ENCODE peak calls at places on chromosomes 13 and 19, in eight cellular contexts. F, Y, Q, W, A, B, N and D are unnamed samples.

GRCh38 chr19:11921852-11922495 is 2.9 kb upstream of the ZNF700 start:
- DNase-seq in F (no peak), B (no peak), N (no peak), Y (no peak), W (no peak), Q (no peak), A (no peak), D (no peak)

GRCh38 chr13:110108348-110109139 is 198.4 kb downstream of the COL4A1 start:
- DNase-seq in A (peak; percentile 70), F (no peak), N (no peak), B (no peak), Y (peak; percentile 73), Q (peak; percentile 34), W (no peak), D (peak; percentile 81)

GRCh38 chr19:43563816-43564215 is 11.5 kb downstream of the XRCC1 start:
- DNase-seq in W (no peak), Q (no peak), A (no peak), N (no peak), F (no peak), Y (no peak), B (no peak), D (no peak)

GRCh38 chr19:3313199-3313575 is 53.2 kb upstream of the NFIC start:
- DNase-seq in Y (no peak), F (no peak), Q (no peak), N (no peak), W (no peak), B (no peak), A (no peak), D (no peak)

GRCh38 chr19:19655641-19656343 is 7.7 kb downstream of the ATP13A1 start:
- DNase-seq in N (no peak), W (no peak), B (no peak), Y (no peak), F (no peak), A (no peak), Q (no peak), D (no peak)

GRCh38 chr13:31431722-31432137 is 232.0 kb downstream of the B3GLCT start:
- DNase-seq in F (peak; percentile 12), B (peak; percentile 52), Y (peak; percentile 18), W (peak; percentile 4), N (peak; percentile 15), Q (peak; percentile 68), A (peak; percentile 77), D (no peak)

GRCh38 chr13:100428966-100429365 is 159.6 kb downstream of the GGACT start:
- DNase-seq in Q (no peak), Y (no peak), N (no peak), A (no peak), W (no peak), F (no peak), B (no peak), D (no peak)

GRCh38 chr19:19642506-19643157 is 825 bp downstream of the GMIP start:
- DNase-seq in F (no peak), N (peak; percentile 25), Q (peak; percentile 60), A (no peak), B (peak; percentile 54), Y (no peak), W (no peak), D (no peak)

GRCh38 chr19:18396471-18397241 is 766 bp downstream of the LRRC25 start:
- DNase-seq in Y (no peak), A (no peak), B (no peak), N (no peak), W (no peak), F (no peak), Q (no peak), D (no peak)

GRCh38 chr13:51044023-51044665 is 66.9 kb downstream of the C13orf42 start:
- DNase-seq in N (no peak), Y (no peak), A (peak; percentile 37), F (no peak), B (no peak), W (no peak), Q (no peak), D (no peak)

GRCh38 chr13:83881917-83882625 is at the start of gene SLITRK1:
- DNase-seq in Q (peak; percentile 29), Y (peak; percentile 75), B (no peak), N (no peak), F (no peak), A (peak; percentile 96), W (peak; percentile 1), D (no peak)

GRCh38 chr19:48999481-49000325 is 6.0 kb downstream of the RUVBL2 start:
- DNase-seq in Y (peak; percentile 15), A (peak; percentile 92), B (peak; percentile 69), F (no peak), Q (peak; percentile 76), N (peak; percentile 58), W (peak; percentile 67), D (no peak)

GRCh38 chr13:109651854-109652253 is 134.5 kb downstream of the IRS2 start:
- DNase-seq in B (no peak), A (no peak), N (no peak), W (no peak), Q (no peak), F (no peak), Y (no peak), D (no peak)

GRCh38 chr13:113413898-113414282 is 39.4 kb downstream of the ADPRHL1 start:
- DNase-seq in F (no peak), B (no peak), N (no peak), A (no peak), Q (no peak), Y (no peak), W (no peak), D (no peak)

GRCh38 chr19:54430306-54431254 is 15.3 kb downstream of the TTYH1 start:
- DNase-seq in Y (peak; percentile 52), Q (peak; percentile 51), F (peak; percentile 42), A (peak; percentile 83), B (peak; percentile 51), N (no peak), W (peak; percentile 26), D (no peak)

GRCh38 chr13:33231339-33231738 is 54.2 kb downstream of the STARD13 start:
- DNase-seq in A (no peak), Q (no peak), N (no peak), Y (no peak), W (no peak), F (no peak), B (no peak), D (no peak)

GRCh38 chr13:73835138-73835721 is 299.0 kb downstream of the KLF12 start:
- DNase-seq in Y (no peak), Q (no peak), W (peak; percentile 58), N (no peak), B (no peak), A (peak; percentile 73), F (no peak), D (peak; percentile 4)

GRCh38 chr13:65985632-65986031 is 1244.5 kb downstream of the PCDH9 start:
- DNase-seq in F (no peak), Q (no peak), W (no peak), B (no peak), A (peak; percentile 60), Y (no peak), N (no peak), D (no peak)

GRCh38 chr19:8585894-8586750 is 8.9 kb upstream of the MYO1F start:
- DNase-seq in N (peak; percentile 44), Y (peak; percentile 19), W (no peak), B (peak; percentile 53), A (peak; percentile 97), Q (peak; percentile 53), F (no peak), D (no peak)

GRCh38 chr19:38657633-38658222 is 10.3 kb downstream of the ACTN4 start:
- DNase-seq in F (no peak), Q (peak; percentile 33), N (no peak), W (peak; percentile 53), Y (no peak), A (peak; percentile 63), B (no peak), D (no peak)

GRCh38 chr19:3098515-3099346 is 4.6 kb downstream of the GNA11 start:
- DNase-seq in A (no peak), W (peak; percentile 11), Q (no peak), F (no peak), N (no peak), B (no peak), Y (no peak), D (no peak)

GRCh38 chr19:34925278-34925855 is 1.3 kb upstream of the ZNF30 start:
- DNase-seq in F (no peak), Q (no peak), W (no peak), N (no peak), A (no peak), Y (no peak), B (no peak), D (no peak)

GRCh38 chr13:84668637-84669036 is 786.4 kb upstream of the SLITRK1 start:
- DNase-seq in N (no peak), A (no peak), Q (no peak), F (no peak), Y (no peak), W (no peak), B (no peak), D (no peak)

GRCh38 chr19:40241809-40242384 is 15.4 kb upstream of the CCNP start:
- DNase-seq in Q (no peak), A (no peak), B (no peak), Y (peak; percentile 59), N (no peak), W (no peak), F (no peak), D (no peak)

GRCh38 chr19:15622991-15623390 is 8.0 kb downstream of the CYP4F8 start:
- DNase-seq in A (no peak), Q (no peak), F (no peak), W (no peak), B (no peak), Y (no peak), N (no peak), D (no peak)

GRCh38 chr19:7852851-7853759 is 21.1 kb downstream of the PRR36 start:
- DNase-seq in F (peak; percentile 52), N (peak; percentile 51), A (peak; percentile 97), Y (peak; percentile 67), B (peak; percentile 68), W (peak; percentile 55), Q (peak; percentile 70), D (peak; percentile 83)

GRCh38 chr19:35872180-35872579 is 3.8 kb downstream of the APLP1 start:
- DNase-seq in W (no peak), N (no peak), Q (no peak), A (peak; percentile 63), F (no peak), Y (no peak), B (no peak), D (no peak)

GRCh38 chr19:14497347-14497921 is 1.5 kb upstream of the GIPC1 start:
- DNase-seq in F (no peak), A (peak; percentile 50), B (no peak), Q (no peak), Y (peak; percentile 49), N (no peak), W (no peak), D (no peak)

GRCh38 chr19:44718441-44719261 is 19.7 kb downstream of the CEACAM16 start:
- DNase-seq in Q (no peak), W (no peak), Y (peak; percentile 7), B (no peak), N (no peak), F (no peak), A (peak; percentile 95), D (no peak)

GRCh38 chr13:97222934-97223710 is 989 bp downstream of the MBNL2 start:
- DNase-seq in F (no peak), B (no peak), A (peak; percentile 49), W (peak; percentile 20), N (no peak), Y (no peak), Q (no peak), D (no peak)

GRCh38 chr13:80586356-80586755 is 245.4 kb upstream of the SPRY2 start:
- DNase-seq in B (no peak), W (no peak), Y (no peak), F (no peak), N (no peak), Q (no peak), A (no peak), D (no peak)

GRCh38 chr13:23620613-23621315 is 50.6 kb downstream of the TNFRSF19 start:
- DNase-seq in W (no peak), N (no peak), F (no peak), Q (no peak), Y (no peak), A (no peak), B (no peak), D (no peak)

GRCh38 chr13:67148219-67148583 is 81.9 kb downstream of the PCDH9 start:
- DNase-seq in B (no peak), Q (no peak), F (no peak), W (no peak), A (no peak), Y (no peak), N (no peak), D (no peak)

GRCh38 chr13:46667687-46668281 is 114.8 kb downstream of the LRCH1 start:
- DNase-seq in A (no peak), Y (no peak), B (no peak), Q (no peak), F (no peak), W (peak; percentile 57), N (no peak), D (no peak)